ENCODE peak calls at places on chromosomes 12 and 14, in seven cellular contexts. O is sigmoid colon, V is HepG2, D is transverse colon, H is suprapubic skin, T is esophagus muscularis mucosa, S is tibial nerve. M is an unnamed sample.

GRCh38 chr12:14993537-14994266 is 20.9 kb downstream of the PDE6H start:
- DNase-seq in S (no peak), V (no peak), O (no peak), D (no peak), T (no peak), H (no peak), M (no peak)

GRCh38 chr14:105147701-105148603 is 20.6 kb downstream of the JAG2 start:
- DNase-seq in H (no peak), V (no peak), T (no peak), D (no peak), S (no peak), O (no peak), M (no peak)

GRCh38 chr14:21044106-21044618 is 2.0 kb downstream of the RNASE7 start:
- DNase-seq in D (peak; percentile 37), T (no peak), S (no peak), O (no peak), H (no peak), V (peak; percentile 78), M (no peak)

GRCh38 chr12:27164330-27165045 is 79.6 kb upstream of the STK38L start:
- DNase-seq in V (no peak), O (no peak), T (no peak), S (no peak), H (no peak), D (no peak), M (no peak)

GRCh38 chr14:29627141-29627540 is 300.5 kb downstream of the PRKD1 start:
- DNase-seq in V (no peak), D (no peak), H (no peak), T (no peak), S (no peak), O (no peak), M (no peak)

GRCh38 chr12:1918875-1919236 is 404 bp upstream of the CACNA2D4 start:
- DNase-seq in S (no peak), V (no peak), D (no peak), O (peak; percentile 38), T (peak; percentile 82), H (peak; percentile 76), M (peak; percentile 21)

GRCh38 chr14:104731249-104731924 is 7.4 kb downstream of the ADSS1 start:
- DNase-seq in T (no peak), S (no peak), H (no peak), V (peak; percentile 73), D (no peak), O (no peak), M (no peak)

GRCh38 chr12:132600048-132601032 is 10.0 kb downstream of the LRCOL1 start:
- DNase-seq in T (no peak), V (peak; percentile 54), H (no peak), D (peak; percentile 71), O (peak; percentile 81), S (no peak), M (peak; percentile 60)

GRCh38 chr12:48999371-49000131 is at the start of gene DDN:
- DNase-seq in O (no peak), V (no peak), T (no peak), S (no peak), H (no peak), D (no peak), M (peak; percentile 46)

GRCh38 chr12:102962986-102963385 is 5.5 kb downstream of the ASCL1 start:
- DNase-seq in O (no peak), S (no peak), T (no peak), H (no peak), V (no peak), D (no peak), M (no peak)

GRCh38 chr12:989051-989450 is 2.0 kb upstream of the ERC1 start:
- DNase-seq in D (no peak), S (no peak), V (no peak), T (no peak), O (no peak), H (no peak), M (no peak)

GRCh38 chr12:123839826-123840225 is 77.7 kb downstream of the DNAH10 start:
- DNase-seq in O (no peak), T (no peak), H (no peak), V (peak; percentile 43), S (no peak), D (no peak), M (no peak)

GRCh38 chr12:24066865-24067264 is 117.4 kb upstream of the SOX5 start:
- DNase-seq in D (no peak), S (no peak), O (no peak), T (no peak), V (no peak), H (no peak), M (no peak)

GRCh38 chr12:64522316-64522715 is 70.4 kb downstream of the TBK1 start:
- DNase-seq in V (no peak), D (no peak), S (no peak), O (no peak), T (no peak), H (no peak), M (no peak)

GRCh38 chr12:78698747-78699146 is 165.8 kb upstream of the SYT1 start:
- DNase-seq in D (no peak), T (no peak), H (no peak), S (no peak), V (no peak), O (no peak), M (no peak)

GRCh38 chr12:105018761-105019160 is 32.6 kb downstream of the NOPCHAP1 start:
- DNase-seq in H (no peak), O (no peak), S (no peak), D (no peak), T (no peak), V (no peak), M (no peak)

GRCh38 chr12:12941450-12942350 is 10.3 kb downstream of the GPRC5D start:
- DNase-seq in D (no peak), T (peak; percentile 82), V (no peak), H (no peak), O (no peak), S (no peak), M (no peak)

GRCh38 chr12:129531004-129531403 is 372.8 kb downstream of the TMEM132D start:
- DNase-seq in S (no peak), T (no peak), D (peak; percentile 87), O (no peak), H (no peak), V (peak; percentile 2), M (peak; percentile 60)

GRCh38 chr14:61256826-61257468 is 24.2 kb downstream of the TMEM30B start:
- DNase-seq in V (peak; percentile 16), O (no peak), H (no peak), S (no peak), D (no peak), T (no peak), M (no peak)

GRCh38 chr14:61351457-61351856 is 30.1 kb downstream of the PRKCH start:
- DNase-seq in D (no peak), O (no peak), S (no peak), T (peak; percentile 34), H (no peak), V (no peak), M (no peak)

GRCh38 chr14:91929700-91930099 is 17.8 kb downstream of the FBLN5 start:
- DNase-seq in T (no peak), O (no peak), D (no peak), H (no peak), S (no peak), V (no peak), M (no peak)

GRCh38 chr12:52191841-52192791 is at the start of gene KRT80:
- DNase-seq in T (peak; percentile 94), D (peak; percentile 84), S (peak; percentile 76), O (peak; percentile 97), V (peak; percentile 86), H (peak; percentile 91), M (peak; percentile 89)

GRCh38 chr12:96194901-96195844 is 998 bp downstream of the ELK3 start:
- DNase-seq in T (no peak), S (no peak), V (no peak), H (no peak), O (peak; percentile 79), D (peak; percentile 62), M (peak; percentile 54)
- TF ChIP-seq EP300 in T (no peak), S (peak; percentile 52), V (no peak), H (no peak), O (no peak), D (no peak), M (no peak)

DNA sequence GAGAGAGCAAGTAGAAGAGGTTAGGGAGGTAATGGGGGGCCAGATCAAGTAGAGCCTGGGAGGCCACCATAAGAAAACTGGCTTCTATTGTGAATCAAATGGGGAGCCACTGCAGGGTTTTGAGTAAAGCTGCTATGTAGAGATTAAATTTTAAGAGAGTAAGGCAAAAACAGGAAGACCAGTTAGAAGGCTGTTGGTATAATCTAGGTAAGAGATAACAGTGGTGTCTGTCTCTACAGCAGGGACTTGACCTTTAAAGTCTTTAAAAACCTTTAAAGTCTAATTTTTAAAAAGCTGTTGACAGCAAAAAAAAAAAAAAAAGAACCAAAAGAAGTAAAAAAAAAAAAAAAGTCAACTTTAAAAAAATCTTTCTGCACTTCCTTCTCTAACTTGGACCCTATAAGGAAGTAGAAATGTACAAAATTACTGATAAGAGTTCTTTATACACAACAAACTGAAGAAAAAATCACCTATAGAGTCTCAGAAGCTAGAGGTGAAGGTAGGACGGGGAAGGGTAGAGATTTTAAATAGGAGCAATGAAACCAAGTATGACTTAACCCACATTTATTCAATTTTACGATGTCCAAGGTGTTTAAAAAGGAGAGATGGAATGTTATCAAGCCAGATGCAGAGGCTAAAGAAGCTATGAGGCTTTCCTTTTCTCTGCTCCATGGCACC is 26.1 kb downstream of the SGPP1 start:
- DNase-seq in T (no peak), S (no peak), D (no peak), V (no peak), O (no peak), H (no peak), M (no peak)
- TF ChIP-seq EP300 in T (no peak), S (no peak), D (no peak), V (no peak), O (no peak), H (no peak), M (no peak)

DNA sequence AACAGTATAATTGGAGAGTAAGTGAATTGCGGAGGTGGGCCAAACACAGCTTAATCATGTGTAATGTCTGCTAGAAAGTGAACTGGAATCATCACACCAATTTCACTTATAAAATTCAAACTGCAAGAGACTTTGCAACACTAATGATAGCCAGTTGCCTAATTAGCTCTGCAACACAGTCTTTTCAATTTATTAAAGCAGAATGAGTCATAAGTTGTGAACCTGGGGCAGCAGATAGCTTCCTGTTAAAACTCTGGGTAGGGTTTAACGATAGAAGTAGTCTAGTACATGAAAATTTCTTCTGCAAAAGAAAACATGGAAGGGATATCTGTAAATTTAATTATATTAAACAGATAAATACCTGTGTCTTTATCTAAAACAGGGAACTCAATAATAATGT is 295.4 kb downstream of the SLC16A7 start:
- DNase-seq in S (no peak), T (no peak), O (no peak), D (no peak), V (no peak), H (no peak), M (no peak)
- TF ChIP-seq EP300 in S (no peak), T (no peak), O (no peak), D (no peak), V (no peak), H (no peak), M (no peak)

DNA sequence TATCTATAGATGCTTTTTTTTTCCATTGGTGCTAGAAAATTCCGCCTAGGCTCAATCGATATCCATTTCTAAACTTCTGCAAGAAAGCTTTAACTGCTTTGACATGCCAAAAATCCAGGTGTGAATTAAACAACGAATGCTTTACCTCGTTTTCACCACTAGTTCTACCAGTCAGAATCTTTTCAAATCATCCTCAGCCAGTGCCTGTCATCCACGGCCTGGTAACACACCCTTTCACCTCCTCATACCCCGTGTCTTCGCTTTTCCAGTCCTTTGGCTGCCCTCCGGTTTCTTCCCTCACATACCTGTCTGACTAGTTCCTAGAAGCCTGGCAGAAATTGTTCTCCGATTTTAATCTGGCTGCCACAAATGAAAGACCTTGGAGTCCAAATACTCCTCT is 1.4 kb upstream of the PHC1 start:
- DNase-seq in H (no peak), V (no peak), T (no peak), D (no peak), S (no peak), O (no peak), M (peak; percentile 32)
- TF ChIP-seq EP300 in H (no peak), V (no peak), T (no peak), D (no peak), S (no peak), O (no peak), M (no peak)

GRCh38 chr12:125434936-125435443 is 369.8 kb downstream of the AACS start:
- DNase-seq in D (no peak), H (no peak), V (no peak), S (no peak), O (no peak), T (no peak), M (no peak)
- TF ChIP-seq EP300 in D (no peak), H (no peak), V (no peak), S (no peak), O (no peak), T (no peak), M (no peak)